ENCODE peak calls at places on chromosome 6, in nine cellular contexts. F, R, L, Z, K, P, B, D and C are unnamed samples.

GRCh38 chr6:23244300-23244699 is 674.9 kb downstream of the HDGFL1 start:
- DNase-seq in F (no peak), R (peak), L (peak), Z (no peak), K (no peak), P (no peak), B (no peak), D (no peak), C (peak)

GRCh38 chr6:56540232-56540631 is 102.5 kb downstream of the DST start:
- DNase-seq in F (no peak), R (no peak), L (no peak), Z (no peak), K (no peak), P (no peak), B (no peak), D (no peak), C (no peak)

GRCh38 chr6:54291146-54291545 is 17.1 kb upstream of the TINAG start:
- DNase-seq in F (no peak), R (peak), L (no peak), Z (no peak), K (no peak), P (no peak), B (no peak), D (no peak), C (no peak)

GRCh38 chr6:168097221-168097620 is 18.2 kb upstream of the FRMD1 start:
- DNase-seq in F (no peak), R (no peak), L (no peak), Z (no peak), K (no peak), P (no peak), B (no peak), D (no peak), C (no peak)

GRCh38 chr6:135675862-135676261 is 175.6 kb upstream of the PDE7B start:
- DNase-seq in F (peak), R (peak), L (no peak), Z (peak), K (peak), P (no peak), B (no peak), D (no peak), C (no peak)

GRCh38 chr6:169292340-169293124 is 38.9 kb upstream of the THBS2 start:
- DNase-seq in F (no peak), R (peak), L (peak), Z (peak), K (no peak), P (peak), B (no peak), D (no peak), C (peak)

GRCh38 chr6:129732034-129732433 is 22.1 kb upstream of the ARHGAP18 start:
- DNase-seq in F (no peak), R (no peak), L (no peak), Z (no peak), K (peak), P (no peak), B (no peak), D (no peak), C (no peak)

GRCh38 chr6:12150812-12151432 is 138.8 kb downstream of the HIVEP1 start:
- DNase-seq in F (no peak), R (no peak), L (no peak), Z (no peak), K (peak), P (no peak), B (no peak), D (no peak), C (no peak)

GRCh38 chr6:134347141-134347540 is 29.2 kb upstream of the SGK1 start:
- DNase-seq in F (no peak), R (no peak), L (no peak), Z (no peak), K (no peak), P (no peak), B (no peak), D (no peak), C (no peak)

GRCh38 chr6:136582702-136583471 is 32.7 kb upstream of the MAP7 start:
- DNase-seq in F (no peak), R (peak), L (peak), Z (no peak), K (no peak), P (no peak), B (no peak), D (no peak), C (peak)

GRCh38 chr6:105507811-105508210 is 104.9 kb upstream of the PREP start:
- DNase-seq in F (no peak), R (no peak), L (no peak), Z (no peak), K (no peak), P (no peak), B (no peak), D (no peak), C (no peak)

GRCh38 chr6:161359617-161359945 is 85.7 kb upstream of the AGPAT4 start:
- DNase-seq in F (no peak), R (no peak), L (no peak), Z (no peak), K (no peak), P (no peak), B (no peak), D (no peak), C (no peak)

GRCh38 chr6:27761391-27761790 is 150.8 kb downstream of the OR2B2 start:
- DNase-seq in F (no peak), R (peak), L (no peak), Z (no peak), K (no peak), P (no peak), B (no peak), D (no peak), C (no peak)

GRCh38 chr6:34810936-34811632 is 19.2 kb downstream of the BLTP3A start:
- DNase-seq in F (no peak), R (no peak), L (no peak), Z (no peak), K (no peak), P (no peak), B (no peak), D (no peak), C (no peak)

GRCh38 chr6:121482004-121482693 is 46.7 kb downstream of the GJA1 start:
- DNase-seq in F (no peak), R (peak), L (peak), Z (no peak), K (no peak), P (no peak), B (no peak), D (no peak), C (peak)

GRCh38 chr6:106648651-106649308 is 19.4 kb downstream of the QRSL1 start:
- DNase-seq in F (peak), R (no peak), L (no peak), Z (no peak), K (no peak), P (no peak), B (no peak), D (no peak), C (no peak)

GRCh38 chr6:109118337-109118736 is 23.0 kb downstream of the CEP57L1 start:
- DNase-seq in F (no peak), R (no peak), L (no peak), Z (no peak), K (no peak), P (no peak), B (no peak), D (no peak), C (no peak)

GRCh38 chr6:134590449-134590848 is 272.5 kb upstream of the SGK1 start:
- DNase-seq in F (no peak), R (peak), L (peak), Z (no peak), K (no peak), P (no peak), B (no peak), D (no peak), C (peak)

GRCh38 chr6:144912474-144912873 is 627.3 kb downstream of the UTRN start:
- DNase-seq in F (no peak), R (peak), L (peak), Z (no peak), K (no peak), P (no peak), B (no peak), D (no peak), C (peak)

GRCh38 chr6:45713981-45714685 is 301.5 kb downstream of the CLIC5 start:
- DNase-seq in F (no peak), R (no peak), L (no peak), Z (no peak), K (no peak), P (no peak), B (no peak), D (no peak), C (no peak)

GRCh38 chr6:108735310-108735990 is 112.8 kb upstream of the ARMC2 start:
- DNase-seq in F (no peak), R (no peak), L (no peak), Z (no peak), K (peak), P (no peak), B (no peak), D (no peak), C (no peak)

GRCh38 chr6:17938885-17939284 is 48.5 kb downstream of the KIF13A start:
- DNase-seq in F (no peak), R (peak), L (no peak), Z (no peak), K (no peak), P (no peak), B (no peak), D (no peak), C (no peak)

GRCh38 chr6:2166717-2167116 is 78.7 kb downstream of the GMDS start:
- DNase-seq in F (no peak), R (no peak), L (no peak), Z (no peak), K (no peak), P (no peak), B (no peak), D (no peak), C (no peak)

GRCh38 chr6:20402181-20403079 is 751 bp downstream of the E2F3 start:
- DNase-seq in F (peak), R (no peak), L (no peak), Z (peak), K (peak), P (peak), B (peak), D (peak), C (no peak)

GRCh38 chr6:21171801-21172200 is 421.8 kb upstream of the SOX4 start:
- DNase-seq in F (no peak), R (no peak), L (no peak), Z (no peak), K (no peak), P (no peak), B (no peak), D (no peak), C (no peak)

GRCh38 chr6:146697921-146698320 is 99.1 kb downstream of the ADGB start:
- DNase-seq in F (no peak), R (no peak), L (no peak), Z (no peak), K (no peak), P (no peak), B (no peak), D (no peak), C (no peak)

GRCh38 chr6:146701632-146702031 is 102.9 kb downstream of the ADGB start:
- DNase-seq in F (no peak), R (no peak), L (no peak), Z (no peak), K (no peak), P (no peak), B (no peak), D (no peak), C (no peak)

DNA sequence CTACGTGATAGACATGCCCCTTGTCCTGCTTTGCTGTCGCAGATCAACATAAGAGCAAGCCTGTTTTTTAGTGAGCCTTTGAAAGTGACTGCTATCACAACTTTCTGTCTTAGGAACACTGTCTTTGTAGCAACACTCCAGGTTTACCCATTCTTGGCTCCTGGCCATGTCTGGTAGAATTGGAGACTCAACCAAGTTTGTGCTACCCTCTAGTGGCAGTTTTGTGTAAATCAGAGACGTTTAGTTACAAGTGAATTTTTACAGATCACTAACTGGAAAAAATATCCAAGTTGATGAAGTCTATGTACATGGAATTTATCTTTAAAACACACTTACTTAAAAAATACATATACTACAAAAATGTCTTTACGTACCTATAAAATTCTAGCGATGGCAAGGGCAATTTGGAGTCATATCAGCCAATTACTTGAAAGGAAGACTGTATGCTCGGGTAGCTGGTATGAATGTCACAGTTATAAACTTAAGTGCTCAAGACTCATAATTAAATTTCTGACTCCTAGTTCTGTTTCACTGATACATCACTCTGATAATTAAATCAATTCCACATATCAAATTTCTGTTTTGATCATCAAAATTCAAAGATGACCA is 101.4 kb downstream of the ADGB start:
- DNase-seq in F (no peak), R (peak), L (peak), Z (peak), K (peak), P (peak), B (peak), D (peak), C (peak)
- TF ChIP-seq CTCF in F (peak), R (peak), L (peak), Z (no peak), K (peak), P (peak), B (peak), D (peak), C (peak)

GRCh38 chr6:112296122-112296521 is 41.8 kb upstream of the LAMA4 start:
- DNase-seq in F (no peak), R (peak), L (no peak), Z (no peak), K (peak), P (no peak), B (no peak), D (no peak), C (no peak)
- TF ChIP-seq CTCF in F (no peak), R (peak), L (peak), Z (no peak), K (peak), P (no peak), B (no peak), D (no peak), C (peak)

DNA sequence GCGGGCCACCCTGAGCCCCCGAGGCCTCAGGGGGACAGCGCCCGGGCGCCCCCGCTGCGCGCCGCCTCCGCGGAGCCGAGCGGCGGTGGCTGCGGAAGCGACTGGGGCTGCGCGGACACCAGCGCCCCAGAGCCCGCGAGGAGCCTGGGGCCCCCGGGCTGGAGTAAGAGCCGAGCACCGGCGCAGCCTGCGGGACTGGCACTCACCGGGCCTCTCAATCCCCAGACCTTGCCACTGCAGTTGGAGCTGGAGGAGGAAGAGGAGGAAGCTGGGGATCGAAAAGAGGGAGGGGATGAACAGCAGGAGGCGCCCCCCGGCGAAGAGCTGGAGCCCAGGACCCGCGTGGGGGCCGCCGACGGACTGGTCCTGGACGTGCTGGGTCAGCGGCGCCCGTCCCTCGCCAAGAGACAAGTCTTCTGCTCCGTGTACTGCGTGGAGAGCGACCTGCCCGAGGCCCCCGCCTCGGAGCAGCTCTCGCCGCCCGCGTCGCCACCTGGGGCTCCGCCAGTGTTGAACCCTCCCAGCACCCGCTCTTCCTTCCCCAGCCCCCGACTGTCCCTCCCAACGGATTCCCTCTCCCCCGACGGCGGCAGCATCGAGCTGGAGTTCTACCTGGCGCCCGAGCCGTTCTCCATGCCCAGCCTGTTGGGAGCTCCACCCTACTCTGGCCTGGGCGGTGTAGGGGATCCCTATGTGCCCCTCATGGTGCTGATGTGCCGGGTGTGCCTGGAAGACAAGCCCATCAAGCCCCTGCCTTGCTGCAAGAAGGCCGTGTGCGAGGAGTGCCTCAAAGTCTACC is 579 bp downstream of the RNF217 start:
- DNase-seq in F (peak), R (no peak), L (no peak), Z (no peak), K (peak), P (peak), B (peak), D (peak), C (no peak)
- TF ChIP-seq CTCF in F (no peak), R (no peak), L (peak), Z (no peak), K (peak), P (no peak), B (no peak), D (no peak), C (peak)

DNA sequence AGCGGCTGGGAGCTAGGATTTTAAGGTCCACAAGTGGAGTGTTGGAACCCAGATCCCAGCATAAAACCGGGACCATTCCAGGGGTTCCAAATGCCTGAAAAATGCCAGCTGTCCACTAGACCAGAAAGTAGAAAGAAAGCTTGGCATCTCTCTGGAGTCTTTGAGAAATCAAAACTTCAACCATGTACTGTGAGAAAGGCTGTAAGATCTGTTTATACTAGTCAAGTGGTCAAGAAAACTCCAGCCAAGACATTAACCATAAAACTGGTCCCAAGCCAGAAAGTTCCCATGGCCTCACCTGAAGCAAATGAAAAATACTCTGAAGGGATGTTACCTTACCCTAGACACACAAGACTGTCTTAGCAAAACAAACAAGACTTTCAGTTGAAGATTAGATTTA is 112.6 kb downstream of the DCDC2 start:
- DNase-seq in F (no peak), R (no peak), L (no peak), Z (no peak), K (no peak), P (no peak), B (no peak), D (no peak), C (no peak)
- TF ChIP-seq CTCF in F (no peak), R (no peak), L (no peak), Z (no peak), K (no peak), P (no peak), B (no peak), D (no peak), C (no peak)

GRCh38 chr6:118252474-118252873 is 295.6 kb upstream of the PLN start:
- DNase-seq in F (no peak), R (no peak), L (no peak), Z (no peak), K (no peak), P (no peak), B (no peak), D (no peak), C (no peak)
- TF ChIP-seq CTCF in F (no peak), R (no peak), L (no peak), Z (no peak), K (no peak), P (no peak), B (no peak), D (no peak), C (no peak)

DNA sequence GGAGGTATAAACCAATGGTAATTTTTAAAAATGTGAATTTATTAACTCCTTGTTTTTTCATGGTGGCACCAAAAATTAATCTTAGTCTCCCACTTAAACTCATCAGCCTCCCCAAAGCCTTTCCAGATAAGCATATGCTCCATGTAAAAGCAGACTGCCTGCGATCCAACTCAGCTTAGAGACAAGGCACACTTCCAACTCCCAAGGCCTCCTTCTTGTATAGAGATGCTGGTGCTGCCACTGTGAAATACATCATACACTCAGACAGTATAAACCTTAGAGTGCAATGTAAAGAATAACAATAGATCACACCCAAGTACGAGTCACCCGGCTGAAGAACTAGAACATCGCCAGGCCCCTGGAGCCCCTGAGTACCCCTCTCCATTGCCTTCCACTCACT is 2.0 kb downstream of the ANKRD6 start:
- DNase-seq in F (no peak), R (no peak), L (no peak), Z (no peak), K (no peak), P (no peak), B (no peak), D (no peak), C (no peak)
- TF ChIP-seq CTCF in F (no peak), R (no peak), L (no peak), Z (no peak), K (no peak), P (no peak), B (no peak), D (no peak), C (no peak)

DNA sequence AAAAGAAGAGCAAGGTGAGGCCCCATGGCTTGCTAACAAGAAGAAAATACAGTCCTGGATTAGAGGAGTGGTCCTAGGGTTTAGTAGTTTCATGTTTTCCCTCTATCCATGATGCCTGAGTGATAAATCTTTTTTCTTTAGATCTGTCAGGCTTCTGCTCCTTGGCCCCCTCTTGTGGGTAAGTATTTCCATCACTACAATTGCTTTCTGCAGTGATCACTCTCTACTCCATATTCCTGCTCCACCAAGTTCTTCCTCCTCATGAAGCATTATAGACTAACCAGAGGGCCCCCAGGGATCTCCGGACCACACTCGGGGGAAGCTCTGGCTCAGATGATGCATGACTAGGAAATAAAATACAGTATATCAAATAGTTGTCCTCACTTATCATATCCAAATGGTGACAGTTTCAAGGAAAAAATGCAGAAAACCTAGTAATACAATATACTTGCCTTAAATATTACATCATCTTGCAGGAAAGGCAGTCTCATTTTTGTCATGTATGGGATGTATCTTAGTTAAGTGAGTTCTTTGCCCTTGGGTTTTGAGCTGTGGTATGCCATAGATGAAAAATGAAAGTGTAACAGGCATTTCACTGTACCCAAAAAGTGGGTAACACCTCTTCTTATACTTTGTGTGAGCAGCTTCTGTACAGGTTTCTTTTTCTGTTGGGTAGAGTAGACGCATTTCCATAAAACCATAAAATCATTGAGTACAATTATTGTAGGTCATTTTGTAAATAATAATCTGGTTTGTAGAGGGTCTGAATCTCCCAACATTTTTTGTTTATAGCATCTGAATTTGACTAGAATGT is 200.9 kb upstream of the EYA4 start:
- DNase-seq in F (no peak), R (no peak), L (no peak), Z (no peak), K (peak), P (no peak), B (no peak), D (no peak), C (no peak)
- TF ChIP-seq CTCF in F (peak), R (peak), L (peak), Z (no peak), K (peak), P (no peak), B (peak), D (peak), C (peak)